ENCODE peak calls at places on chromosomes 12 and 14, in five cellular contexts. G is colonic mucosa, X is right lobe of liver, L is fibroblast of lung, K is tibial nerve. C is an unnamed sample. For H3K27me3, the result is how much of the 10 kb centered on the place peaks cover.

GRCh38 chr12:91951571-91951970 is 194.1 kb downstream of the BTG1 start:
- DNase-seq in G (no peak), X (no peak), L (peak), K (no peak), C (no peak)

GRCh38 chr14:37247777-37248461 is 50.2 kb downstream of the MIPOL1 start:
- DNase-seq in L (no peak), X (no peak), G (no peak), K (no peak), C (no peak)

GRCh38 chr14:52730708-52731111 is 744 bp downstream of the STYX start:
- DNase-seq in K (no peak), G (peak), L (peak), X (no peak), C (no peak)

GRCh38 chr14:60722836-60723217 is 1.3 kb downstream of the SIX4 start:
- DNase-seq in G (no peak), X (no peak), K (no peak), L (peak), C (no peak)

GRCh38 chr14:40447032-40447431 is 1014.8 kb upstream of the FBXO33 start:
- DNase-seq in K (no peak), G (no peak), X (no peak), L (no peak), C (peak)

GRCh38 chr14:67428501-67429031 is 16.6 kb upstream of the PLEK2 start:
- DNase-seq in G (no peak), L (peak), K (no peak), X (no peak), C (no peak)

GRCh38 chr14:23932639-23933038 is 20.9 kb upstream of the DHRS4 start:
- DNase-seq in G (no peak), K (no peak), L (no peak), X (no peak), C (no peak)

GRCh38 chr12:65824314-65824563 is at the start of gene HMGA2:
- DNase-seq in G (peak), K (no peak), L (no peak), X (peak), C (peak)

GRCh38 chr14:74804219-74804825 is 41.2 kb downstream of the YLPM1 start:
- DNase-seq in G (no peak), X (no peak), L (peak), K (no peak), C (no peak)

GRCh38 chr12:66288121-66288520 is 14.2 kb upstream of the HELB start:
- DNase-seq in L (no peak), G (no peak), K (no peak), X (no peak), C (no peak)

GRCh38 chr12:88644946-88645702 is 64.9 kb upstream of the KITLG start:
- DNase-seq in X (no peak), K (no peak), L (no peak), G (no peak), C (no peak)

DNA sequence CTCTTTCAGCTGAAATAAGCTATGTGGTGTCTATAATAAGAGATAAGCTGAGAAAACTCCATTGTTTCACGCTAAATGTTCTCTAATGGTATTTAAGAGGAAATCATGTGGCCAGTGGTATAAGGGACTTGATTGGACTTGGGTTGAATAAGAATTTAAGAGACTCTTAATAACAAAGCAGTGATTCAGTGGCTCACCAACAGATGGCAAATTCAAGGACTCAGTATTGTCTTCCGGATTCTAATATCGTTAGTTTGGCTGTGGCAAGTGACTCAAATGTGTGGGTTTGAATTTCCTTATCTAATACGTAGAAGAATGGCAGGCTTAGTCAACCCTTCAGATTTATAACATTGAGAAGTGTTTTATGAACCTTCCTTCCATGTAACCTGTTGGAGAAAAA is 49.1 kb upstream of the KCNH3 start:
- DNase-seq in L (peak), X (no peak), G (no peak), K (no peak), C (peak)
- TF ChIP-seq CTCF in L (no peak), X (no peak), G (no peak), K (no peak), C (no peak)

DNA sequence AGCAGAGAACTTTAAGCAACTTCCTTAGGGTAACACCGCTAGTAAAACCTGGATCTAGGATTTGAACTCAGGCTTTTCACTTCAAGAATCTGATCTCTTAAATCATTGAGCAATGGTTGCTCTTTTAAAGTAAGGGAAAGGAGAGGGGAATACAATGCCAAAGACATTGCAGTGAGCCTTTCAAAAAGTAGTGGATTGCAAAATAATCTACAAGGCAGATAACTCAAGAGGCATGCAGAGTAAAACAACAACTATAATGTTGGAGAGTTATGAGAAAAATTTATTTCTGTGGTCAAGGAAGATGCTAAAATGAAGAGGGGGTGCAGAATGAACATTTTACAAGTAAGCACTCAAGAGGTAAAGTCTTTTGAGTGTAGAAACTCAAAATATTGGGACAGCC is 432.6 kb downstream of the C12orf50 start:
- DNase-seq in G (no peak), X (no peak), L (peak), K (no peak), C (no peak)
- H3K27me3 ChIP-seq in G (under half), X (under half), L (under half), K (under half), C (under half)

GRCh38 chr14:66072190-66072905 is 413.8 kb upstream of the CCDC196 start:
- DNase-seq in G (no peak), K (no peak), X (no peak), L (no peak), C (no peak)

GRCh38 chr14:66074546-66074945 is 411.6 kb upstream of the CCDC196 start:
- DNase-seq in L (peak), G (no peak), X (no peak), K (no peak), C (no peak)

GRCh38 chr14:66069830-66070541 is 416.2 kb upstream of the CCDC196 start:
- DNase-seq in X (no peak), L (peak), K (no peak), G (no peak), C (no peak)

GRCh38 chr14:66066991-66067788 is 419.0 kb upstream of the CCDC196 start:
- DNase-seq in L (peak), X (no peak), K (no peak), G (no peak), C (no peak)

GRCh38 chr14:66070542-66071319 is 415.4 kb upstream of the CCDC196 start:
- DNase-seq in X (peak), K (no peak), L (no peak), G (peak), C (no peak)
- H3K4me3 ChIP-seq in X (no peak), K (no peak), L (no peak), G (no peak), C (no peak)

DNA sequence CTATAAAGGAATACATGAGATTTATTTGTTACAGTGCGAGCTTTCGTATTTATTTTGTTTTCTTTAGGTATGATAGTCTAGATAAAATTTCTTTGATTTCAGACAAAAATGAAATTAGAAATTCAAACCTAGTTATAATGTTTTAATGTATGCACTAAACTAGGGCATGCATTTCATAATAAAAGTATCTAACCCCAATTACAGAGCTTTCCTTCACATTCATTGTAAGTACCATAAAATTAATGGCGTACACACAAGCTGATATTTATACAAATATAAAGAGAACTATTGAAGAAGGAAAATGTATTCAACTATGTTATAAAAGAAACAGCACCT is 120.2 kb downstream of the GXYLT1 start:
- DNase-seq in G (no peak), K (no peak), X (no peak), L (no peak), C (no peak)
- TF ChIP-seq CTCF in G (no peak), K (no peak), X (no peak), L (no peak), C (no peak)

GRCh38 chr14:56116128-56116900 is 1.9 kb upstream of the PELI2 start:
- DNase-seq in K (no peak), L (no peak), X (no peak), G (no peak), C (no peak)

GRCh38 chr14:56117765-56118610 is at the start of gene PELI2:
- DNase-seq in L (peak), X (peak), G (peak), K (peak), C (no peak)

GRCh38 chr14:56119221-56119967 is 1.2 kb downstream of the PELI2 start:
- DNase-seq in L (peak), G (peak), X (peak), K (no peak), C (no peak)

GRCh38 chr14:56120091-56120632 is 2.0 kb downstream of the PELI2 start:
- DNase-seq in K (no peak), L (no peak), G (peak), X (no peak), C (no peak)

GRCh38 chr14:56118611-56119181 is 485 bp downstream of the PELI2 start:
- DNase-seq in X (peak), L (no peak), G (peak), K (no peak), C (no peak)
- H3K27me3 ChIP-seq in X (under half), L (under half), G (under half), K (under half), C (under half)

GRCh38 chr12:53694746-53695145 is 18.9 kb upstream of the ATP5MC2 start:
- DNase-seq in X (no peak), K (no peak), L (no peak), G (no peak), C (no peak)
- H3K4me3 ChIP-seq in X (no peak), K (no peak), L (no peak), G (no peak), C (no peak)

DNA sequence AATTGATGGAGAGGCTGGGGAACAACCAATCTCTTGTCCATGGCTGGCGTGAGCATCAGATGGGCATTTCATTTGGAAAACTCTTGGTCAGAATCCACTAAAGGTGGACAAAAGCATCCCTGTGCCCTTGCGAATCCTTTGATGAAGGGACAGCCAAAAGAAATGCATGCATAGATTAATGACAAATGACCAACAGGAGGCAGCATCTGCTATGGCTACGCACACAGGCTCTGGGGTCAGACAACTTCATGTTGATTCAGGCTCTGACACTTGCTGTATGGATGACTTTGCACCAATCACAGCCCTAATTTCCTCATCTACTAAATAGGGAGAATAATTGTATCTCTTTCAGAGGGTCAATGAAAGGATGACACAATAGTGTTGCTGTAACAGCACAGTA is 117.5 kb downstream of the ASCL4 start:
- DNase-seq in L (no peak), G (no peak), K (no peak), X (no peak), C (no peak)
- TF ChIP-seq CTCF in L (peak), G (peak), K (no peak), X (peak), C (peak)

C was measured in kidney epithelial cell.